ENCODE peak calls at places on chromosomes 1 and 21, in six cellular contexts. T is activated naive CD8-positive, alpha-beta T cell treated with anti-CD3 and anti-CD28 coated beads for 36 hours; H is GM10248; F is ELR; S is HuH-7; O is HEK293T. I is an unnamed sample.
A peak's percentile ranks its signal among the peaks of the same experiment; 100 is the strongest.

GRCh38 chr1:200108659-200109058 is 81.1 kb downstream of the NR5A2 start:
- DNase-seq in T (no peak), H (no peak), F (no peak), S (no peak), O (no peak), I (no peak)

GRCh38 chr1:88655685-88656299 is 28.3 kb upstream of the PKN2 start:
- DNase-seq in T (no peak), H (peak; percentile 20), F (peak; percentile 49), S (no peak), O (peak; percentile 19), I (peak; percentile 49)

GRCh38 chr1:184867866-184868585 is 106.3 kb downstream of the NIBAN1 start:
- DNase-seq in T (no peak), H (no peak), F (no peak), S (no peak), O (no peak), I (no peak)

GRCh38 chr1:154608522-154609294 is 722 bp upstream of the ADAR start:
- DNase-seq in T (peak; percentile 43), H (peak; percentile 49), F (peak; percentile 73), S (peak; percentile 52), O (peak; percentile 67), I (peak; percentile 52)

GRCh38 chr1:229058716-229059115 is 212.2 kb upstream of the RAB4A start:
- DNase-seq in T (no peak), H (no peak), F (no peak), S (no peak), O (no peak), I (no peak)

GRCh38 chr21:17742181-17742580 is 77.0 kb downstream of the C21orf91 start:
- DNase-seq in T (no peak), H (no peak), F (no peak), S (no peak), O (no peak), I (no peak)

GRCh38 chr1:184753608-184754478 is 815 bp downstream of the EDEM3 start:
- DNase-seq in T (peak; percentile 59), H (peak; percentile 41), F (peak; percentile 53), S (no peak), O (peak; percentile 60), I (peak; percentile 57)

GRCh38 chr1:8663090-8663802 is 154.2 kb downstream of the RERE start:
- DNase-seq in T (no peak), H (no peak), F (no peak), S (no peak), O (no peak), I (no peak)

GRCh38 chr1:44545961-44546360 is 128.3 kb downstream of the TMEM53 start:
- DNase-seq in T (no peak), H (no peak), F (no peak), S (no peak), O (no peak), I (no peak)

GRCh38 chr21:16310191-16310590 is 580.4 kb downstream of the USP25 start:
- DNase-seq in T (no peak), H (no peak), F (no peak), S (no peak), O (no peak), I (no peak)

GRCh38 chr1:206839006-206839560 is 26.3 kb upstream of the IL20 start:
- DNase-seq in T (no peak), H (no peak), F (peak; percentile 41), S (no peak), O (no peak), I (no peak)

GRCh38 chr1:152497273-152497672 is 13.3 kb upstream of the LCE5A start:
- DNase-seq in T (no peak), H (no peak), F (peak; percentile 68), S (peak; percentile 17), O (peak; percentile 42), I (no peak)